ENCODE peak calls at places on chromosomes 1 and 21, in five cellular contexts. H, Y, B, Q and M are unnamed samples.

GRCh38 chr1:1540015-1540816 is at the start of gene TMEM240:
- DNase-seq in H (peak), Y (no peak), B (no peak), Q (peak), M (peak)

GRCh38 chr1:221430133-221430960 is 311.5 kb downstream of the DUSP10 start:
- DNase-seq in H (no peak), Y (no peak), B (no peak), Q (no peak), M (no peak)

GRCh38 chr21:34670220-34670961 is 1.6 kb downstream of the CLIC6 start:
- DNase-seq in H (no peak), Y (no peak), B (no peak), Q (peak), M (no peak)

GRCh38 chr1:169483500-169483966 is 2.2 kb downstream of the SLC19A2 start:
- DNase-seq in H (peak), Y (no peak), B (no peak), Q (no peak), M (no peak)

GRCh38 chr1:220891221-220892085 is 12.2 kb downstream of the HLX start:
- DNase-seq in H (no peak), Y (no peak), B (no peak), Q (no peak), M (no peak)

GRCh38 chr1:15760520-15761211 is 2.1 kb downstream of the FBLIM1 start:
- DNase-seq in H (no peak), Y (no peak), B (no peak), Q (no peak), M (no peak)

GRCh38 chr1:9823943-9824701 is at the start of gene CLSTN1:
- DNase-seq in H (peak), Y (peak), B (peak), Q (peak), M (peak)

GRCh38 chr1:201561604-201562003 is 22.7 kb downstream of the NAV1 start:
- DNase-seq in H (no peak), Y (no peak), B (no peak), Q (no peak), M (no peak)

GRCh38 chr21:43827015-43827611 is 37.7 kb downstream of the RRP1 start:
- DNase-seq in H (no peak), Y (no peak), B (no peak), Q (no peak), M (no peak)

GRCh38 chr1:221994274-221994698 is 252.4 kb upstream of the DUSP10 start:
- DNase-seq in H (no peak), Y (no peak), B (no peak), Q (no peak), M (no peak)